ENCODE peak calls at places on chromosome 13, in nine cellular contexts. One of them, this sample, is unnamed.

GRCh38 chr13:60617863-60618733 is 221.1 kb downstream of the TDRD3 start:
- DNase-seq in mucosa of descending colon: peak
- DNase-seq in thyroid gland: no peak
- DNase-seq in HepG2: peak
- DNase-seq in endothelial cell: peak
- DNase-seq in AG09319: peak
- DNase-seq in lower leg skin: no peak
- DNase-seq in choroid plexus epithelial cell: peak
- DNase-seq in neural progenitor cell: peak
- DNase-seq in this sample: no peak

GRCh38 chr13:76991432-76991795 is 467 bp upstream of the CLN5 start:
- DNase-seq in mucosa of descending colon: peak
- DNase-seq in thyroid gland: peak
- DNase-seq in HepG2: no peak
- DNase-seq in endothelial cell: no peak
- DNase-seq in AG09319: no peak
- DNase-seq in lower leg skin: peak
- DNase-seq in choroid plexus epithelial cell: no peak
- DNase-seq in neural progenitor cell: peak
- DNase-seq in this sample: peak

GRCh38 chr13:99370476-99371272 is 63.5 kb upstream of the GPR183 start:
- DNase-seq in mucosa of descending colon: no peak
- DNase-seq in thyroid gland: no peak
- DNase-seq in HepG2: no peak
- DNase-seq in endothelial cell: no peak
- DNase-seq in AG09319: no peak
- DNase-seq in lower leg skin: peak
- DNase-seq in choroid plexus epithelial cell: no peak
- DNase-seq in neural progenitor cell: no peak
- DNase-seq in this sample: no peak

GRCh38 chr13:40589285-40590109 is 76.9 kb downstream of the FOXO1 start:
- DNase-seq in mucosa of descending colon: peak
- DNase-seq in thyroid gland: no peak
- DNase-seq in HepG2: peak
- DNase-seq in endothelial cell: peak
- DNase-seq in AG09319: no peak
- DNase-seq in lower leg skin: no peak
- DNase-seq in choroid plexus epithelial cell: peak
- DNase-seq in neural progenitor cell: peak
- DNase-seq in this sample: no peak

GRCh38 chr13:37168922-37169321 is 63.5 kb upstream of the CSNK1A1L start:
- DNase-seq in mucosa of descending colon: no peak
- DNase-seq in thyroid gland: no peak
- DNase-seq in HepG2: no peak
- DNase-seq in endothelial cell: no peak
- DNase-seq in AG09319: no peak
- DNase-seq in lower leg skin: no peak
- DNase-seq in choroid plexus epithelial cell: no peak
- DNase-seq in neural progenitor cell: no peak
- DNase-seq in this sample: no peak

GRCh38 chr13:51291341-51291740 is 48.1 kb upstream of the SERPINE3 start:
- DNase-seq in mucosa of descending colon: no peak
- DNase-seq in thyroid gland: no peak
- DNase-seq in HepG2: peak
- DNase-seq in endothelial cell: no peak
- DNase-seq in AG09319: no peak
- DNase-seq in lower leg skin: no peak
- DNase-seq in choroid plexus epithelial cell: no peak
- DNase-seq in neural progenitor cell: no peak
- DNase-seq in this sample: no peak

GRCh38 chr13:80988752-80989151 is 647.8 kb upstream of the SPRY2 start:
- DNase-seq in mucosa of descending colon: no peak
- DNase-seq in thyroid gland: no peak
- DNase-seq in HepG2: no peak
- DNase-seq in endothelial cell: no peak
- DNase-seq in AG09319: no peak
- DNase-seq in lower leg skin: no peak
- DNase-seq in choroid plexus epithelial cell: no peak
- DNase-seq in neural progenitor cell: peak
- DNase-seq in this sample: no peak

GRCh38 chr13:70189981-70190380 is 81.7 kb upstream of the KLHL1 start:
- DNase-seq in mucosa of descending colon: no peak
- DNase-seq in thyroid gland: no peak
- DNase-seq in HepG2: no peak
- DNase-seq in endothelial cell: no peak
- DNase-seq in AG09319: no peak
- DNase-seq in lower leg skin: no peak
- DNase-seq in choroid plexus epithelial cell: no peak
- DNase-seq in neural progenitor cell: peak
- DNase-seq in this sample: no peak

GRCh38 chr13:50215389-50215788 is 200.1 kb downstream of the KCNRG start:
- DNase-seq in mucosa of descending colon: no peak
- DNase-seq in thyroid gland: no peak
- DNase-seq in HepG2: peak
- DNase-seq in endothelial cell: no peak
- DNase-seq in AG09319: no peak
- DNase-seq in lower leg skin: no peak
- DNase-seq in choroid plexus epithelial cell: peak
- DNase-seq in neural progenitor cell: no peak
- DNase-seq in this sample: no peak

GRCh38 chr13:67042556-67042955 is 187.6 kb downstream of the PCDH9 start:
- DNase-seq in mucosa of descending colon: no peak
- DNase-seq in thyroid gland: no peak
- DNase-seq in HepG2: no peak
- DNase-seq in endothelial cell: no peak
- DNase-seq in AG09319: no peak
- DNase-seq in lower leg skin: no peak
- DNase-seq in choroid plexus epithelial cell: no peak
- DNase-seq in neural progenitor cell: no peak
- DNase-seq in this sample: no peak

GRCh38 chr13:39895254-39895653 is 239.8 kb downstream of the COG6 start:
- DNase-seq in mucosa of descending colon: no peak
- DNase-seq in thyroid gland: no peak
- DNase-seq in HepG2: no peak
- DNase-seq in endothelial cell: peak
- DNase-seq in AG09319: no peak
- DNase-seq in lower leg skin: no peak
- DNase-seq in choroid plexus epithelial cell: peak
- DNase-seq in neural progenitor cell: no peak
- DNase-seq in this sample: no peak

GRCh38 chr13:66159526-66159925 is 1070.6 kb downstream of the PCDH9 start:
- DNase-seq in mucosa of descending colon: no peak
- DNase-seq in thyroid gland: no peak
- DNase-seq in HepG2: no peak
- DNase-seq in endothelial cell: no peak
- DNase-seq in AG09319: no peak
- DNase-seq in lower leg skin: no peak
- DNase-seq in choroid plexus epithelial cell: no peak
- DNase-seq in neural progenitor cell: no peak
- DNase-seq in this sample: no peak

GRCh38 chr13:48142437-48142836 is 47.5 kb upstream of the MED4 start:
- DNase-seq in mucosa of descending colon: no peak
- DNase-seq in thyroid gland: no peak
- DNase-seq in HepG2: no peak
- DNase-seq in endothelial cell: no peak
- DNase-seq in AG09319: no peak
- DNase-seq in lower leg skin: no peak
- DNase-seq in choroid plexus epithelial cell: no peak
- DNase-seq in neural progenitor cell: no peak
- DNase-seq in this sample: no peak

GRCh38 chr13:28499579-28499978 is 4.7 kb upstream of the FLT1 start:
- DNase-seq in mucosa of descending colon: no peak
- DNase-seq in thyroid gland: no peak
- DNase-seq in HepG2: no peak
- DNase-seq in endothelial cell: no peak
- DNase-seq in AG09319: no peak
- DNase-seq in lower leg skin: no peak
- DNase-seq in choroid plexus epithelial cell: no peak
- DNase-seq in neural progenitor cell: no peak
- DNase-seq in this sample: no peak

GRCh38 chr13:96821971-96822370 is 172.3 kb downstream of the OXGR1 start:
- DNase-seq in mucosa of descending colon: no peak
- DNase-seq in thyroid gland: no peak
- DNase-seq in HepG2: no peak
- DNase-seq in endothelial cell: no peak
- DNase-seq in AG09319: no peak
- DNase-seq in lower leg skin: no peak
- DNase-seq in choroid plexus epithelial cell: no peak
- DNase-seq in neural progenitor cell: no peak
- DNase-seq in this sample: no peak

GRCh38 chr13:104450006-104450405 is 1383.8 kb upstream of the SLC10A2 start:
- DNase-seq in mucosa of descending colon: no peak
- DNase-seq in thyroid gland: no peak
- DNase-seq in HepG2: no peak
- DNase-seq in endothelial cell: no peak
- DNase-seq in AG09319: no peak
- DNase-seq in lower leg skin: no peak
- DNase-seq in choroid plexus epithelial cell: no peak
- DNase-seq in neural progenitor cell: no peak
- DNase-seq in this sample: no peak

GRCh38 chr13:52849727-52850395 is 1.4 kb upstream of the PCDH8 start:
- DNase-seq in mucosa of descending colon: no peak
- DNase-seq in thyroid gland: no peak
- DNase-seq in HepG2: no peak
- DNase-seq in endothelial cell: no peak
- DNase-seq in AG09319: no peak
- DNase-seq in lower leg skin: no peak
- DNase-seq in choroid plexus epithelial cell: no peak
- DNase-seq in neural progenitor cell: peak
- DNase-seq in this sample: no peak

GRCh38 chr13:89554801-89555200 is 1792.7 kb upstream of the MIR17HG start:
- DNase-seq in mucosa of descending colon: no peak
- DNase-seq in thyroid gland: no peak
- DNase-seq in HepG2: peak
- DNase-seq in endothelial cell: no peak
- DNase-seq in AG09319: no peak
- DNase-seq in lower leg skin: no peak
- DNase-seq in choroid plexus epithelial cell: peak
- DNase-seq in neural progenitor cell: no peak
- DNase-seq in this sample: no peak

DNA sequence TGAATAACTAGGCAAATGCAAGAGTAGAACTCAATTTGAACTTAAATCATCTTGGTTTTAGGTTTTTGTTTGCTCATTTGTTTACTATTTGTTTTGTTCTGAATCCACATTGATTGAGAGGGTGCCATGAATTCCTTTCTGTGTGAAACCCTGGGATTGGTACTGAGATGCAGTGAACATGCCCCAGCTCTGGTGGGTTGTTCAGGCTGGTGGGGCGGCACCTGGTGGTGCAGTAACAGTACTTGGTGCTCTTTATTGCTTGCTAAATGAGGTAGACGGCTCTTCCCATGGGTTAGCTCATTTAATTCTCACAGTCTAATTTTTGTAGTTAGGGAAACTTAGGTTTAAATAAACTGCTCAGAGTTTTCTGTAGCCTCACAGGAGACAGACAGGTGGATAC is 48.4 kb downstream of the WASF3 start:
- DNase-seq in mucosa of descending colon: no peak
- DNase-seq in thyroid gland: no peak
- DNase-seq in HepG2: peak
- DNase-seq in endothelial cell: peak
- DNase-seq in AG09319: no peak
- DNase-seq in lower leg skin: no peak
- DNase-seq in choroid plexus epithelial cell: peak
- DNase-seq in neural progenitor cell: peak
- DNase-seq in this sample: no peak
- TF ChIP-seq CTCF in mucosa of descending colon: no peak
- TF ChIP-seq CTCF in thyroid gland: no peak
- TF ChIP-seq CTCF in HepG2: peak
- TF ChIP-seq CTCF in endothelial cell: no peak
- TF ChIP-seq CTCF in AG09319: no peak
- TF ChIP-seq CTCF in lower leg skin: no peak
- TF ChIP-seq CTCF in choroid plexus epithelial cell: peak
- TF ChIP-seq CTCF in neural progenitor cell: peak
- TF ChIP-seq CTCF in this sample: no peak

GRCh38 chr13:44407379-44407778 is 33.8 kb downstream of the SERP2 start:
- DNase-seq in mucosa of descending colon: no peak
- DNase-seq in thyroid gland: no peak
- DNase-seq in HepG2: no peak
- DNase-seq in endothelial cell: no peak
- DNase-seq in AG09319: no peak
- DNase-seq in lower leg skin: no peak
- DNase-seq in choroid plexus epithelial cell: no peak
- DNase-seq in neural progenitor cell: no peak
- DNase-seq in this sample: no peak
- TF ChIP-seq CTCF in mucosa of descending colon: no peak
- TF ChIP-seq CTCF in thyroid gland: no peak
- TF ChIP-seq CTCF in HepG2: no peak
- TF ChIP-seq CTCF in endothelial cell: no peak
- TF ChIP-seq CTCF in AG09319: no peak
- TF ChIP-seq CTCF in lower leg skin: no peak
- TF ChIP-seq CTCF in choroid plexus epithelial cell: no peak
- TF ChIP-seq CTCF in neural progenitor cell: no peak
- TF ChIP-seq CTCF in this sample: no peak

GRCh38 chr13:68232351-68233130 is 1002.4 kb upstream of the PCDH9 start:
- DNase-seq in mucosa of descending colon: no peak
- DNase-seq in thyroid gland: no peak
- DNase-seq in HepG2: no peak
- DNase-seq in endothelial cell: no peak
- DNase-seq in AG09319: no peak
- DNase-seq in lower leg skin: no peak
- DNase-seq in choroid plexus epithelial cell: peak
- DNase-seq in neural progenitor cell: peak
- DNase-seq in this sample: no peak

GRCh38 chr13:68234278-68234677 is 1004.1 kb upstream of the PCDH9 start:
- DNase-seq in mucosa of descending colon: peak
- DNase-seq in thyroid gland: no peak
- DNase-seq in HepG2: no peak
- DNase-seq in endothelial cell: no peak
- DNase-seq in AG09319: no peak
- DNase-seq in lower leg skin: no peak
- DNase-seq in choroid plexus epithelial cell: peak
- DNase-seq in neural progenitor cell: peak
- DNase-seq in this sample: no peak
- TF ChIP-seq CTCF in mucosa of descending colon: no peak
- TF ChIP-seq CTCF in thyroid gland: no peak
- TF ChIP-seq CTCF in HepG2: no peak
- TF ChIP-seq CTCF in endothelial cell: no peak
- TF ChIP-seq CTCF in AG09319: no peak
- TF ChIP-seq CTCF in lower leg skin: no peak
- TF ChIP-seq CTCF in choroid plexus epithelial cell: peak
- TF ChIP-seq CTCF in neural progenitor cell: peak
- TF ChIP-seq CTCF in this sample: no peak

DNA sequence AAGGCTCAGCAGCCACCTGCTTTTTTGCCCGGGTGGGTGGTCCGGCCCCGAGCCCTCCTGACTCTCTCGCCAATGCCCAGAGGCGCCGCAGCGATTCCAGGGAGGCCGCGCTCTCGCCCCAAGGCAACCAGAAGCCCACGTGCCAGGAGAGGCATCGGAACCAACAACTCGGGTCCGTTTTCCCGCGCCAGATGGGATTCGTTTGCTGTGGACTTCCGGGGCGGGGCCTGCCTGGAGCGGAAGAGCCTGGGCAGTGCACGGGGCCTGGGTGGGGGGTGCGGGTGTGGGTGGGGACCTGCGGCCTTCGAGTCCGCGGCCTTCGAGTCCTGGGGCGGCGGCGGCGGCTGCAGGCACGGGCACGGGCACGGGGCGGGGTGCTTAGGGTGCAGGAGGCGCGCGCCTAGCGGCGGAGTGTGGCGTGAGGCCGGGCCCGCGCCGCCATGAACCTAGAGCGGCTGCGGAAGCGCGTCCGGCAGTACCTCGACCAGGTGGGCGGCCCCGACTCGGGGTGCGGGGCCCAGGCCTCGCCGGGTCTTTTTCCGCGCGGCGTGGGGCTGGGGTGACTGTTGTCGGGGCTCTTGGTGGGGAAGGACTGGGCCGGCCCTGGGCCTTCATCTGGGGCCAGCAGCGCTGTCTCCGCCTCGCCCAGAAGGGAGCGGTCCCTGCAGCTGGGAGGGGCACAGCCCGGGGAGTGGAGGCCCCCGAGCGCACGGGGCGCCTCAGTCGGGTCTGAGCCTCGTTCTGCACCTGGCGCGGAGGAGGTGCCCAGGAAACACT is at the start of gene CDC16:
- DNase-seq in mucosa of descending colon: peak
- DNase-seq in thyroid gland: peak
- DNase-seq in HepG2: peak
- DNase-seq in endothelial cell: peak
- DNase-seq in AG09319: peak
- DNase-seq in lower leg skin: peak
- DNase-seq in choroid plexus epithelial cell: peak
- DNase-seq in neural progenitor cell: peak
- DNase-seq in this sample: peak
- TF ChIP-seq CTCF in mucosa of descending colon: peak
- TF ChIP-seq CTCF in thyroid gland: no peak
- TF ChIP-seq CTCF in HepG2: peak
- TF ChIP-seq CTCF in endothelial cell: no peak
- TF ChIP-seq CTCF in AG09319: no peak
- TF ChIP-seq CTCF in lower leg skin: no peak
- TF ChIP-seq CTCF in choroid plexus epithelial cell: no peak
- TF ChIP-seq CTCF in neural progenitor cell: peak
- TF ChIP-seq CTCF in this sample: no peak

This sample was measured in natural killer cell.